ENCODE peak calls at places on chromosomes 12 and 14, in six cellular contexts. C is Peyer's patch; R is CD8-positive, alpha-beta memory T cell; O is iris pigment epithelial cell; Q is smooth muscle cell of the brain vasculature; V is stimulated activated naive CD4-positive, alpha-beta T cell. A is an unnamed sample.

GRCh38 chr14:71365305-71365865 is 458.1 kb downstream of the PCNX1 start:
- DNase-seq in O (peak), V (no peak), Q (no peak), R (no peak), C (no peak), A (no peak)

GRCh38 chr12:7101694-7102131 is 7.3 kb downstream of the C1RL start:
- DNase-seq in O (no peak), R (no peak), V (no peak), Q (no peak), C (no peak), A (no peak)

GRCh38 chr12:131221061-131221945 is 267.6 kb downstream of the ADGRD1 start:
- DNase-seq in R (no peak), C (no peak), V (no peak), Q (no peak), O (no peak), A (no peak)

GRCh38 chr14:94305620-94306019 is 12.6 kb upstream of the SERPINA10 start:
- DNase-seq in O (no peak), C (no peak), V (no peak), Q (no peak), R (no peak), A (no peak)

GRCh38 chr14:55373784-55374725 is 37.6 kb downstream of the ATG14 start:
- DNase-seq in Q (no peak), R (peak), V (peak), C (no peak), O (peak), A (peak)

GRCh38 chr14:64119535-64119934 is 174.6 kb downstream of the ESR2 start:
- DNase-seq in C (no peak), V (no peak), Q (no peak), R (no peak), O (no peak), A (no peak)

GRCh38 chr14:38481939-38482678 is 226.2 kb upstream of the CLEC14A start:
- DNase-seq in O (peak), C (no peak), V (no peak), R (no peak), Q (no peak), A (no peak)

GRCh38 chr14:68747366-68747765 is 45.5 kb downstream of the ZFP36L1 start:
- DNase-seq in R (no peak), O (no peak), Q (no peak), C (no peak), V (no peak), A (no peak)

GRCh38 chr12:44788731-44789130 is 87.4 kb downstream of the NELL2 start:
- DNase-seq in C (no peak), V (no peak), O (no peak), R (no peak), Q (no peak), A (no peak)

GRCh38 chr12:125070661-125071390 is 5.6 kb downstream of the AACS start:
- DNase-seq in Q (no peak), V (no peak), R (no peak), O (no peak), C (no peak), A (no peak)

GRCh38 chr12:118185602-118186397 is 49.9 kb downstream of the PEBP1 start:
- DNase-seq in V (no peak), Q (no peak), O (no peak), R (no peak), C (no peak), A (no peak)

GRCh38 chr14:93715279-93715927 is 72.9 kb downstream of the PRIMA1 start:
- DNase-seq in V (no peak), R (no peak), O (no peak), Q (no peak), C (no peak), A (no peak)

GRCh38 chr14:106652494-106652893 is 1126.1 kb downstream of the TMEM121 start:
- DNase-seq in Q (no peak), V (no peak), C (no peak), O (no peak), R (no peak), A (no peak)

GRCh38 chr12:59595097-59595496 is 732 bp upstream of the SLC16A7 start:
- DNase-seq in C (no peak), V (peak), R (no peak), Q (no peak), O (no peak), A (no peak)

GRCh38 chr14:26984318-26985177 is 386.7 kb upstream of the NOVA1 start:
- DNase-seq in Q (peak), R (no peak), C (peak), V (no peak), O (peak), A (no peak)

GRCh38 chr12:131603106-131604033 is 107.5 kb upstream of the SFSWAP start:
- DNase-seq in R (no peak), Q (no peak), V (no peak), O (no peak), C (no peak), A (no peak)

GRCh38 chr12:70590549-70591226 is 46.5 kb downstream of the PTPRB start:
- DNase-seq in O (no peak), R (no peak), C (no peak), Q (no peak), V (no peak), A (no peak)

GRCh38 chr14:44963775-44964380 is 1.9 kb downstream of the TOGARAM1 start:
- DNase-seq in Q (no peak), V (no peak), O (peak), R (no peak), C (no peak), A (no peak)

GRCh38 chr12:119446459-119446858 is 111.9 kb downstream of the CCDC60 start:
- DNase-seq in O (peak), C (no peak), V (no peak), Q (no peak), R (no peak), A (no peak)

GRCh38 chr14:96146131-96146771 is 58.4 kb upstream of the BDKRB2 start:
- DNase-seq in V (no peak), Q (peak), R (no peak), O (peak), C (no peak), A (no peak)

A was measured in effector memory CD8-positive, alpha-beta T cell.